ENCODE peak calls at places on chromosomes 4 and X, in nine cellular contexts. O is lower lobe of right lung, U is IMR-90, E is A549, R is heart left ventricle, I is BE2C, N is omental fat pad, V is HFF-Myc, T is pancreas. X is an unnamed sample.

GRCh38 chr4:26204249-26204825 is 116.5 kb upstream of the RBPJ start:
- DNase-seq in I (no peak), N (no peak), E (no peak), U (no peak), O (no peak), T (peak; percentile 23), V (no peak), R (peak; percentile 14), X (no peak)

GRCh38 chrX:110412971-110413726 is 54.5 kb downstream of the RTL9 start:
- DNase-seq in E (peak; percentile 76), I (peak; percentile 74), U (peak; percentile 65), N (peak; percentile 51), O (peak; percentile 68), T (peak; percentile 72), R (peak; percentile 36), V (no peak), X (no peak)

GRCh38 chrX:64229145-64229544 is 1.3 kb downstream of the ASB12 start:
- DNase-seq in T (no peak), O (no peak), E (no peak), R (no peak), U (no peak), I (no peak), N (no peak), V (no peak), X (no peak)

GRCh38 chr4:161133877-161134276 is 1029.9 kb downstream of the FSTL5 start:
- DNase-seq in U (no peak), N (no peak), T (no peak), V (no peak), E (no peak), R (no peak), I (no peak), O (no peak), X (no peak)

GRCh38 chr4:16674133-16674532 is 224.3 kb downstream of the LDB2 start:
- DNase-seq in E (no peak), N (no peak), O (no peak), R (no peak), I (peak; percentile 75), U (no peak), T (no peak), V (no peak), X (no peak)

GRCh38 chrX:144730486-144730885 is 516.8 kb upstream of the SPANXN1 start:
- DNase-seq in I (no peak), T (no peak), E (no peak), V (no peak), N (no peak), O (no peak), U (no peak), R (no peak), X (no peak)

GRCh38 chrX:26613951-26614350 is 398.0 kb downstream of the MAGEB5 start:
- DNase-seq in R (no peak), U (peak; percentile 60), E (no peak), T (no peak), V (no peak), O (no peak), N (no peak), I (no peak), X (no peak)

GRCh38 chr4:185222598-185222997 is 13.2 kb downstream of the SNX25 start:
- DNase-seq in O (no peak), I (no peak), U (peak; percentile 87), N (no peak), T (no peak), E (no peak), R (no peak), V (no peak), X (peak; percentile 83)

GRCh38 chr4:118957683-118958082 is 69.0 kb downstream of the SYNPO2 start:
- DNase-seq in E (no peak), V (no peak), I (no peak), R (no peak), O (no peak), N (no peak), U (no peak), T (no peak), X (no peak)

GRCh38 chrX:68936608-68937007 is 107.8 kb downstream of the EFNB1 start:
- DNase-seq in N (no peak), I (no peak), T (no peak), E (no peak), R (no peak), U (peak; percentile 92), O (no peak), V (peak; percentile 33), X (peak; percentile 64)

GRCh38 chr4:123363729-123364128 is 32.9 kb upstream of the SPRY1 start:
- DNase-seq in I (no peak), R (no peak), V (no peak), N (no peak), O (no peak), U (no peak), T (no peak), E (no peak), X (no peak)

GRCh38 chrX:57156397-57157049 is 19.3 kb upstream of the SPIN2A start:
- DNase-seq in N (no peak), I (peak; percentile 15), E (no peak), T (peak; percentile 26), O (no peak), V (no peak), R (no peak), U (peak; percentile 40), X (no peak)

GRCh38 chr4:180926277-180926676 is 1316.9 kb upstream of the TENM3 start:
- DNase-seq in O (no peak), R (no peak), N (no peak), U (no peak), V (no peak), I (no peak), T (no peak), E (no peak), X (no peak)

GRCh38 chrX:151153086-151153485 is 23.3 kb upstream of the GPR50 start:
- DNase-seq in O (no peak), R (no peak), U (peak; percentile 28), E (no peak), I (peak; percentile 36), V (peak; percentile 4), N (no peak), T (no peak), X (peak; percentile 32)

GRCh38 chr4:185874516-185875230 is 62.7 kb upstream of the SORBS2 start:
- DNase-seq in E (peak; percentile 15), V (no peak), I (no peak), U (peak; percentile 81), T (no peak), N (no peak), R (no peak), O (no peak), X (peak; percentile 23)

GRCh38 chr4:98394134-98394533 is 132.9 kb downstream of the RAP1GDS1 start:
- DNase-seq in O (no peak), E (no peak), R (no peak), U (peak; percentile 53), V (no peak), T (no peak), N (no peak), I (no peak), X (no peak)

GRCh38 chr4:89072921-89073320 is 15.9 kb upstream of the FAM13A start:
- DNase-seq in U (no peak), O (no peak), R (no peak), T (peak; percentile 28), E (no peak), I (no peak), V (no peak), N (no peak), X (no peak)

GRCh38 chrX:71053217-71053621 is 14.9 kb downstream of the SNX12 start:
- DNase-seq in U (no peak), T (no peak), I (no peak), R (peak; percentile 8), E (no peak), V (no peak), N (no peak), O (no peak), X (no peak)

DNA sequence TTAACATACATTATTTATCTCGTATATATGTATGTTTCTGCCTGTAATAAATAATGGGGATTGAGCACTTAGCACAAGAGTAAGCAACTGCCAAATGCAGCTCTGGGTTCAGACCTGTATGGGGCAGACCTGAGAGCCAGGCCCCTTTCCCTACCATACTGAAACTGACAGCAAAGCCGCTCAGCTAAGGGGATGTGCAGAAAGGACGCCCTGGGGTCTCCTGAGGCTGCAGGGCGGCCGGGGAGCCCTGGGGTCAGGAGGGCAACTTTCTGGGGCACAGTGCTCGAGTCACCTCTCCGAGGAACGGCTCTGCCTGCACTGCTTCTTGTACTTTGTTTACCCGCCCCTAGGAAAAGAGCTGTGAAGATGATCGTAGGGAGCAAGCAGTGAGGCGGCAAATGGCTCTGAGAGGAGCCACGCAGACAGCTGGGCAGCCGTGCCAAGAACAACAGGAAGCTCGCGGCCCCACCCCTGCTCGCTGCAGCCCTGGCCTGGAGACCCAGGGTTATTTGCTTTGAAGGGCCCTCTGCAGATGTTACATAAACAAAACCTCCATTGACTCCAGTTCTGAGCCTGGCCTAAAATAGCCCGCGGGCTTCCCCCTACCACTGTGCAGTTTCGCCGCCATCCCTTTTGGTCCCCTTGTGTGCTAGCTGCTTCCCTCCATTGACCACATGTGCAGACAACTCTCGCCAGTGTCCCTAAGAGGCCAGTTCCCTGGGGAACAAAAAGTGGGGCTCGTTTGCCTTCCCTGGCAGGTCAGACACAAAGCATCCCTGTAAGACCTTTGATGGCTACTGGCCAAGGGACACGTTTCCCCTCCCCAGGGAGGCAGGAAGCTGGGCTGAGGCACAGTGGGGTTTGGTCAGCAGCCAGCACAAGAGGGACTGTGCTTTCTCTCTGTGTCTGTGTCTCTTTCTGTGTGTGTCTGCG is 111.3 kb upstream of the LNX1 start:
- DNase-seq in I (peak; percentile 92), N (no peak), R (peak; percentile 88), U (peak; percentile 77), O (peak; percentile 77), V (peak; percentile 72), T (peak; percentile 31), E (peak; percentile 10), X (peak; percentile 79)
- TF ChIP-seq CTCF in I (peak; percentile 54), N (no peak), R (no peak), U (peak; percentile 10), O (no peak), V (no peak), T (no peak), E (no peak), X (no peak)

GRCh38 chr4:6909113-6909969 is at the start of gene TBC1D14:
- DNase-seq in N (peak; percentile 46), U (peak; percentile 81), O (peak; percentile 92), T (peak; percentile 86), R (peak; percentile 91), E (peak; percentile 73), I (peak; percentile 90), V (no peak), X (peak; percentile 95)
- TF ChIP-seq CTCF in N (no peak), U (peak; percentile 14), O (peak; percentile 16), T (no peak), R (no peak), E (no peak), I (peak; percentile 11), V (peak; percentile 14), X (no peak)

GRCh38 chr4:106898621-106899230 is 137.4 kb downstream of the DKK2 start:
- DNase-seq in U (peak; percentile 53), I (peak; percentile 61), N (no peak), O (no peak), T (no peak), V (peak; percentile 59), R (no peak), E (peak; percentile 8), X (peak; percentile 82)
- TF ChIP-seq CTCF in U (peak; percentile 55), I (peak; percentile 87), N (no peak), O (peak; percentile 69), T (peak; percentile 10), V (peak; percentile 73), R (peak; percentile 38), E (peak; percentile 37), X (peak; percentile 68)

DNA sequence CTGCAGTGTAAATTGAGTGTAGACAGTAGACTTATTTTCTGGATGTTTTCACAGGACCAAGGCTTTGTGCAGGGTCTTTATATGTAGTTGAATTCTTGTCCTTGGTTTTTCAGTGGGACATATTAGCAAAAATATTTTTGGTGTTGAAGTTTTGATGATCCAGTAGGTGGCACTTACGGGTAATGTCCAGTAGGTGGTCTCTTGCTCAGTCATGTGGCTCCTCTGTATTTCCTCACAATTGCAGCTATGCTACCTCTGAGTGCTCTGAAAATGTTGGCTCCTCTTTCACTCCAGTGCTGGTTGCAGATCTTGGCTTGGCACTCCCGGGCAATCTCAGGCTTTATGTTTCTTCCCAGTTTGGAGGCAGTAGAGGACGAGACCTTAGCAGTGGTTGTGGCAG is 419.8 kb upstream of the AMOT start:
- DNase-seq in V (no peak), I (no peak), O (no peak), R (no peak), U (no peak), E (no peak), T (no peak), N (no peak), X (no peak)
- TF ChIP-seq CTCF in V (no peak), I (peak; percentile 61), O (no peak), R (no peak), U (no peak), E (no peak), T (no peak), N (no peak), X (no peak)